ENCODE peak calls at places on chromosomes 13 and 19, in ten cellular contexts. E is lower leg skin; Z is AG08396; N is ascending aorta; Q is Caco-2; O is pancreas; A is erythroblast; L is KG1; W is activated effector memory CD4-positive, alpha-beta T cell treated with anti-CD3 and anti-CD28 coated beads, Interleukin-2, amount 50 U/mL, for 16 hours; T is SW480. I is an unnamed sample.

GRCh38 chr13:50171585-50172282 is 156.5 kb downstream of the KCNRG start:
- DNase-seq in E (no peak), Z (peak), N (no peak), Q (no peak), O (no peak), A (no peak), L (no peak), W (no peak), T (no peak), I (no peak)

GRCh38 chr19:35545855-35546381 is 492 bp downstream of the TMEM147 start:
- DNase-seq in E (no peak), Z (peak), N (no peak), Q (peak), O (no peak), A (peak), L (no peak), W (peak), T (peak), I (no peak)

GRCh38 chr13:98890186-98890585 is 87.7 kb downstream of the DOCK9 start:
- DNase-seq in E (no peak), Z (peak), N (no peak), Q (no peak), O (no peak), A (no peak), L (no peak), W (peak), T (peak), I (no peak)

GRCh38 chr19:43469160-43469480 is 3.7 kb upstream of the LYPD3 start:
- DNase-seq in E (no peak), Z (no peak), N (no peak), Q (no peak), O (no peak), A (no peak), L (no peak), W (no peak), T (peak), I (no peak)

GRCh38 chr19:8580710-8581281 is 3.6 kb upstream of the MYO1F start:
- DNase-seq in E (peak), Z (peak), N (peak), Q (peak), O (peak), A (peak), L (peak), W (peak), T (peak), I (peak)

GRCh38 chr13:97243915-97244820 is 22.0 kb downstream of the MBNL2 start:
- DNase-seq in E (no peak), Z (no peak), N (no peak), Q (peak), O (no peak), A (no peak), L (no peak), W (no peak), T (no peak), I (no peak)

GRCh38 chr19:46718934-46719551 is 2.1 kb upstream of the PRKD2 start:
- DNase-seq in E (no peak), Z (no peak), N (no peak), Q (no peak), O (no peak), A (no peak), L (no peak), W (no peak), T (no peak), I (no peak)

GRCh38 chr19:52191951-52192350 is 2.1 kb downstream of the PPP2R1A start:
- DNase-seq in E (no peak), Z (no peak), N (no peak), Q (no peak), O (no peak), A (peak), L (no peak), W (no peak), T (no peak), I (no peak)

GRCh38 chr19:18650468-18651001 is 13.7 kb downstream of the KLHL26 start:
- DNase-seq in E (peak), Z (peak), N (peak), Q (no peak), O (no peak), A (no peak), L (no peak), W (no peak), T (no peak), I (no peak)

GRCh38 chr13:92991687-92992086 is 234.9 kb upstream of the GPC6 start:
- DNase-seq in E (no peak), Z (no peak), N (no peak), Q (no peak), O (no peak), A (no peak), L (no peak), W (no peak), T (no peak), I (no peak)

GRCh38 chr19:662207-662961 is 630 bp downstream of the RNF126 start:
- DNase-seq in E (no peak), Z (peak), N (no peak), Q (no peak), O (no peak), A (peak), L (no peak), W (peak), T (peak), I (no peak)

GRCh38 chr19:13241321-13242104 is 91.3 kb downstream of the IER2 start:
- DNase-seq in E (no peak), Z (no peak), N (no peak), Q (no peak), O (no peak), A (no peak), L (no peak), W (peak), T (peak), I (no peak)

GRCh38 chr13:46124531-46124966 is 19.7 kb upstream of the CPB2 start:
- DNase-seq in E (no peak), Z (no peak), N (no peak), Q (no peak), O (no peak), A (no peak), L (peak), W (peak), T (no peak), I (no peak)

GRCh38 chr13:113448885-113449692 is 4.2 kb downstream of the ADPRHL1 start:
- DNase-seq in E (no peak), Z (no peak), N (no peak), Q (peak), O (peak), A (peak), L (no peak), W (peak), T (peak), I (peak)

GRCh38 chr19:15437355-15438123 is 12.2 kb downstream of the WIZ start:
- DNase-seq in E (no peak), Z (peak), N (no peak), Q (peak), O (no peak), A (no peak), L (no peak), W (no peak), T (no peak), I (no peak)

GRCh38 chr13:65166675-65167074 is 2063.5 kb downstream of the PCDH9 start:
- DNase-seq in E (no peak), Z (no peak), N (no peak), Q (no peak), O (no peak), A (no peak), L (no peak), W (no peak), T (no peak), I (no peak)

GRCh38 chr13:23959231-23959862 is 62.0 kb upstream of the C1QTNF9B start:
- DNase-seq in E (no peak), Z (no peak), N (no peak), Q (no peak), O (no peak), A (no peak), L (no peak), W (no peak), T (no peak), I (no peak)

GRCh38 chr13:104869501-104869900 is 1666.0 kb downstream of the EFNB2 start:
- DNase-seq in E (no peak), Z (no peak), N (no peak), Q (no peak), O (no peak), A (no peak), L (peak), W (no peak), T (no peak), I (no peak)